ENCODE peak calls at places on chromosomes 13 and 19, in seven cellular contexts. G is cerebellar cortex; M is brain microvascular endothelial cell; X is dorsolateral prefrontal cortex; V is stimulated activated naive CD8-positive, alpha-beta T cell treated with anti-CD3 and anti-CD28 coated beads, Interleukin-15, Interleukin-2, amounts not matched to agents 100 U/mL and 50 U/mL, for 24 hours; S is stimulated activated CD8-positive, alpha-beta memory T cell treated with anti-CD3 and anti-CD28 coated beads, Interleukin-2, amount 100 ng/mL, for 48 hours; I is fibroblast of pulmonary artery. A is an unnamed sample.

GRCh38 chr13:91148098-91148497 is 199.4 kb upstream of the MIR17HG start:
- DNase-seq in G (no peak), M (no peak), X (no peak), V (no peak), S (no peak), I (no peak), A (no peak)

GRCh38 chr13:33105387-33106005 is 89.3 kb downstream of the KL start:
- DNase-seq in G (no peak), M (no peak), X (no peak), V (no peak), S (no peak), I (no peak), A (no peak)

GRCh38 chr13:42066542-42066941 is 18.1 kb downstream of the DGKH start:
- DNase-seq in G (no peak), M (peak; percentile 95), X (no peak), V (no peak), S (no peak), I (peak; percentile 80), A (no peak)

GRCh38 chr19:5627395-5627904 is 4.6 kb downstream of the SAFB start:
- DNase-seq in G (peak; percentile 38), M (peak; percentile 27), X (peak; percentile 50), V (peak; percentile 63), S (peak; percentile 16), I (no peak), A (no peak)

GRCh38 chr19:48480476-48481190 is 11.5 kb downstream of the CYTH2 start:
- DNase-seq in G (peak; percentile 70), M (peak; percentile 24), X (peak; percentile 67), V (peak; percentile 68), S (peak; percentile 32), I (no peak), A (no peak)

GRCh38 chr19:34479396-34479795 is 2.2 kb upstream of the WTIP start:
- DNase-seq in G (no peak), M (no peak), X (no peak), V (no peak), S (no peak), I (no peak), A (no peak)

GRCh38 chr13:23147264-23147663 is 33.5 kb upstream of the SGCG start:
- DNase-seq in G (no peak), M (no peak), X (no peak), V (no peak), S (no peak), I (no peak), A (no peak)

GRCh38 chr13:35159041-35159440 is 217.0 kb downstream of the NBEA start:
- DNase-seq in G (no peak), M (no peak), X (no peak), V (no peak), S (no peak), I (no peak), A (no peak)

GRCh38 chr13:90447735-90448103 is 899.8 kb upstream of the MIR17HG start:
- DNase-seq in G (peak; percentile 66), M (peak; percentile 44), X (no peak), V (no peak), S (no peak), I (peak; percentile 68), A (no peak)

GRCh38 chr13:113273856-113274590 is 23.0 kb upstream of the LAMP1 start:
- DNase-seq in G (peak; percentile 67), M (peak; percentile 77), X (no peak), V (no peak), S (no peak), I (peak; percentile 66), A (no peak)

GRCh38 chr13:98014766-98015165 is 61.3 kb downstream of the IPO5 start:
- DNase-seq in G (no peak), M (peak; percentile 49), X (no peak), V (no peak), S (no peak), I (peak; percentile 92), A (no peak)

GRCh38 chr13:41407380-41407779 is 50.0 kb upstream of the RGCC start:
- DNase-seq in G (no peak), M (no peak), X (no peak), V (no peak), S (no peak), I (no peak), A (no peak)

GRCh38 chr19:13002389-13002898 is 7.2 kb downstream of the NFIX start:
- DNase-seq in G (peak; percentile 82), M (no peak), X (peak; percentile 91), V (no peak), S (no peak), I (no peak), A (no peak)

GRCh38 chr19:3482507-3483225 is 575 bp downstream of the SMIM44 start:
- DNase-seq in G (no peak), M (no peak), X (no peak), V (no peak), S (no peak), I (no peak), A (no peak)

GRCh38 chr13:20370815-20371421 is 138.8 kb upstream of the GJB6 start:
- DNase-seq in G (no peak), M (no peak), X (no peak), V (no peak), S (no peak), I (no peak), A (no peak)

GRCh38 chr19:40144151-40144550 is 47.1 kb upstream of the MAP3K10 start:
- DNase-seq in G (no peak), M (no peak), X (no peak), V (no peak), S (no peak), I (no peak), A (peak; percentile 92)

GRCh38 chr13:27463500-27463899 is 13.1 kb upstream of the MTIF3 start:
- DNase-seq in G (peak; percentile 47), M (no peak), X (no peak), V (no peak), S (no peak), I (no peak), A (no peak)

GRCh38 chr13:57813641-57814040 is 182.1 kb downstream of the PCDH17 start:
- DNase-seq in G (no peak), M (no peak), X (no peak), V (no peak), S (no peak), I (no peak), A (no peak)